ENCODE peak calls at places on chromosomes 11 and 22, in six cellular contexts. I is HFF-Myc; T is small intestine; K is activated gamma-delta T cell treated with Interleukin-2 at 50 U/mL for 16 hours; R is MG63; A is stimulated activated CD4-positive, alpha-beta T cell treated with anti-CD3 and anti-CD28 coated beads, Interleukin-12 subunit alpha, Interleukin-12 subunit beta, amount 100 ng/mL, for 4 hours. L is an unnamed sample.

GRCh38 chr11:121670792-121671275 is 218.1 kb upstream of the SORL1-AS1 start:
- DNase-seq in I (no peak), T (no peak), K (no peak), R (no peak), A (no peak), L (no peak)

GRCh38 chr22:23066200-23067022 is 3.9 kb upstream of the GNAZ start:
- DNase-seq in I (no peak), T (no peak), K (no peak), R (no peak), A (no peak), L (no peak)

GRCh38 chr11:76834151-76834550 is 26.6 kb upstream of the ACER3 start:
- DNase-seq in I (no peak), T (no peak), K (no peak), R (no peak), A (no peak), L (peak; percentile 20)

GRCh38 chr11:8867856-8868705 is 42.9 kb upstream of the AKIP1 start:
- DNase-seq in I (no peak), T (no peak), K (no peak), R (peak; percentile 31), A (no peak), L (no peak)

GRCh38 chr11:116990061-116990473 is 108.2 kb downstream of the SIK3 start:
- DNase-seq in I (no peak), T (peak; percentile 91), K (no peak), R (peak; percentile 55), A (no peak), L (peak; percentile 31)

GRCh38 chr22:45612940-45613339 is 58.7 kb upstream of the ATXN10 start:
- DNase-seq in I (no peak), T (no peak), K (no peak), R (peak; percentile 6), A (no peak), L (no peak)

GRCh38 chr11:132631956-132632355 is 900.3 kb downstream of the OPCML start:
- DNase-seq in I (no peak), T (no peak), K (no peak), R (no peak), A (no peak), L (no peak)

GRCh38 chr22:28142361-28142801 is 223.3 kb upstream of the PITPNB start:
- DNase-seq in I (peak; percentile 54), T (no peak), K (no peak), R (no peak), A (no peak), L (no peak)

GRCh38 chr22:41237707-41238569 is 2.8 kb downstream of the CHADL start:
- DNase-seq in I (no peak), T (peak; percentile 82), K (peak; percentile 82), R (no peak), A (peak; percentile 75), L (peak; percentile 82)

L was measured in colonic mucosa.